ENCODE peak calls at places on chromosomes 5 and 9, in ten cellular contexts. One of them, this sample, is unnamed.

GRCh38 chr9:28762167-28762566 is 1188.9 kb upstream of the C9orf72 start:
- DNase-seq in fibroblast of lung: no peak
- DNase-seq in lower lobe of right lung: no peak
- DNase-seq in AG09309: no peak
- DNase-seq in PC-9: no peak
- DNase-seq in A549: no peak
- DNase-seq in cardiac muscle cell: no peak
- DNase-seq in endodermal cell: no peak
- DNase-seq in omental fat pad: no peak
- DNase-seq in choroid plexus epithelial cell: no peak
- DNase-seq in this sample: no peak

GRCh38 chr5:122408592-122409219 is 96.7 kb downstream of the SNCAIP start:
- DNase-seq in fibroblast of lung: peak
- DNase-seq in lower lobe of right lung: no peak
- DNase-seq in AG09309: no peak
- DNase-seq in PC-9: no peak
- DNase-seq in A549: no peak
- DNase-seq in cardiac muscle cell: no peak
- DNase-seq in endodermal cell: no peak
- DNase-seq in omental fat pad: no peak
- DNase-seq in choroid plexus epithelial cell: peak
- DNase-seq in this sample: no peak

GRCh38 chr5:176624916-176625315 is 5.4 kb downstream of the SNCB start:
- DNase-seq in fibroblast of lung: no peak
- DNase-seq in lower lobe of right lung: no peak
- DNase-seq in AG09309: no peak
- DNase-seq in PC-9: no peak
- DNase-seq in A549: no peak
- DNase-seq in cardiac muscle cell: no peak
- DNase-seq in endodermal cell: no peak
- DNase-seq in omental fat pad: no peak
- DNase-seq in choroid plexus epithelial cell: no peak
- DNase-seq in this sample: no peak

GRCh38 chr5:7714119-7714518 is 136.8 kb downstream of the CFAP90 start:
- DNase-seq in fibroblast of lung: peak
- DNase-seq in lower lobe of right lung: no peak
- DNase-seq in AG09309: no peak
- DNase-seq in PC-9: no peak
- DNase-seq in A549: no peak
- DNase-seq in cardiac muscle cell: no peak
- DNase-seq in endodermal cell: no peak
- DNase-seq in omental fat pad: no peak
- DNase-seq in choroid plexus epithelial cell: peak
- DNase-seq in this sample: no peak

GRCh38 chr5:133367413-133367812 is 244.9 kb downstream of the FSTL4 start:
- DNase-seq in fibroblast of lung: no peak
- DNase-seq in lower lobe of right lung: no peak
- DNase-seq in AG09309: no peak
- DNase-seq in PC-9: no peak
- DNase-seq in A549: no peak
- DNase-seq in cardiac muscle cell: no peak
- DNase-seq in endodermal cell: no peak
- DNase-seq in omental fat pad: no peak
- DNase-seq in choroid plexus epithelial cell: no peak
- DNase-seq in this sample: no peak

GRCh38 chr9:72132052-72132451 is 17.2 kb upstream of the GDA start:
- DNase-seq in fibroblast of lung: no peak
- DNase-seq in lower lobe of right lung: no peak
- DNase-seq in AG09309: no peak
- DNase-seq in PC-9: no peak
- DNase-seq in A549: no peak
- DNase-seq in cardiac muscle cell: no peak
- DNase-seq in endodermal cell: no peak
- DNase-seq in omental fat pad: no peak
- DNase-seq in choroid plexus epithelial cell: no peak
- DNase-seq in this sample: no peak

GRCh38 chr9:12849486-12850010 is 74.7 kb downstream of the LURAP1L start:
- DNase-seq in fibroblast of lung: no peak
- DNase-seq in lower lobe of right lung: no peak
- DNase-seq in AG09309: no peak
- DNase-seq in PC-9: no peak
- DNase-seq in A549: no peak
- DNase-seq in cardiac muscle cell: no peak
- DNase-seq in endodermal cell: no peak
- DNase-seq in omental fat pad: no peak
- DNase-seq in choroid plexus epithelial cell: no peak
- DNase-seq in this sample: peak

GRCh38 chr5:122882836-122883235 is 37.4 kb downstream of the SNX24 start:
- DNase-seq in fibroblast of lung: peak
- DNase-seq in lower lobe of right lung: no peak
- DNase-seq in AG09309: no peak
- DNase-seq in PC-9: no peak
- DNase-seq in A549: no peak
- DNase-seq in cardiac muscle cell: no peak
- DNase-seq in endodermal cell: no peak
- DNase-seq in omental fat pad: no peak
- DNase-seq in choroid plexus epithelial cell: peak
- DNase-seq in this sample: peak

GRCh38 chr9:131264231-131264630 is 12.1 kb downstream of the FAM78A start:
- DNase-seq in fibroblast of lung: no peak
- DNase-seq in lower lobe of right lung: no peak
- DNase-seq in AG09309: no peak
- DNase-seq in PC-9: no peak
- DNase-seq in A549: no peak
- DNase-seq in cardiac muscle cell: no peak
- DNase-seq in endodermal cell: peak
- DNase-seq in omental fat pad: no peak
- DNase-seq in choroid plexus epithelial cell: no peak
- DNase-seq in this sample: no peak

GRCh38 chr5:92402045-92402444 is 1018.9 kb upstream of the ARRDC3 start:
- DNase-seq in fibroblast of lung: peak
- DNase-seq in lower lobe of right lung: no peak
- DNase-seq in AG09309: no peak
- DNase-seq in PC-9: no peak
- DNase-seq in A549: no peak
- DNase-seq in cardiac muscle cell: no peak
- DNase-seq in endodermal cell: no peak
- DNase-seq in omental fat pad: no peak
- DNase-seq in choroid plexus epithelial cell: peak
- DNase-seq in this sample: peak

GRCh38 chr5:142441638-142442037 is 116.8 kb upstream of the SPRY4 start:
- DNase-seq in fibroblast of lung: no peak
- DNase-seq in lower lobe of right lung: no peak
- DNase-seq in AG09309: no peak
- DNase-seq in PC-9: no peak
- DNase-seq in A549: no peak
- DNase-seq in cardiac muscle cell: no peak
- DNase-seq in endodermal cell: no peak
- DNase-seq in omental fat pad: no peak
- DNase-seq in choroid plexus epithelial cell: peak
- DNase-seq in this sample: peak

GRCh38 chr5:134242146-134242545 is 16.3 kb upstream of the PPP2CA start:
- DNase-seq in fibroblast of lung: peak
- DNase-seq in lower lobe of right lung: no peak
- DNase-seq in AG09309: peak
- DNase-seq in PC-9: no peak
- DNase-seq in A549: no peak
- DNase-seq in cardiac muscle cell: no peak
- DNase-seq in endodermal cell: no peak
- DNase-seq in omental fat pad: no peak
- DNase-seq in choroid plexus epithelial cell: peak
- DNase-seq in this sample: peak

GRCh38 chr5:74625742-74626241 is 14.7 kb downstream of the ENC1 start:
- DNase-seq in fibroblast of lung: peak
- DNase-seq in lower lobe of right lung: no peak
- DNase-seq in AG09309: no peak
- DNase-seq in PC-9: no peak
- DNase-seq in A549: no peak
- DNase-seq in cardiac muscle cell: no peak
- DNase-seq in endodermal cell: peak
- DNase-seq in omental fat pad: no peak
- DNase-seq in choroid plexus epithelial cell: peak
- DNase-seq in this sample: no peak

GRCh38 chr5:61327761-61328753 is 4.0 kb upstream of the ZSWIM6 start:
- DNase-seq in fibroblast of lung: peak
- DNase-seq in lower lobe of right lung: no peak
- DNase-seq in AG09309: no peak
- DNase-seq in PC-9: no peak
- DNase-seq in A549: peak
- DNase-seq in cardiac muscle cell: no peak
- DNase-seq in endodermal cell: peak
- DNase-seq in omental fat pad: no peak
- DNase-seq in choroid plexus epithelial cell: peak
- DNase-seq in this sample: peak

GRCh38 chr5:179119415-179120170 is 59.4 kb downstream of the ZNF354C start:
- DNase-seq in fibroblast of lung: no peak
- DNase-seq in lower lobe of right lung: peak
- DNase-seq in AG09309: no peak
- DNase-seq in PC-9: no peak
- DNase-seq in A549: no peak
- DNase-seq in cardiac muscle cell: no peak
- DNase-seq in endodermal cell: peak
- DNase-seq in omental fat pad: no peak
- DNase-seq in choroid plexus epithelial cell: no peak
- DNase-seq in this sample: no peak

GRCh38 chr5:117110548-117110947 is 535.9 kb upstream of the SEMA6A start:
- DNase-seq in fibroblast of lung: no peak
- DNase-seq in lower lobe of right lung: no peak
- DNase-seq in AG09309: no peak
- DNase-seq in PC-9: no peak
- DNase-seq in A549: no peak
- DNase-seq in cardiac muscle cell: no peak
- DNase-seq in endodermal cell: no peak
- DNase-seq in omental fat pad: no peak
- DNase-seq in choroid plexus epithelial cell: no peak
- DNase-seq in this sample: no peak

GRCh38 chr5:138784590-138784989 is 31.4 kb downstream of the CTNNA1 start:
- DNase-seq in fibroblast of lung: peak
- DNase-seq in lower lobe of right lung: no peak
- DNase-seq in AG09309: no peak
- DNase-seq in PC-9: no peak
- DNase-seq in A549: no peak
- DNase-seq in cardiac muscle cell: no peak
- DNase-seq in endodermal cell: no peak
- DNase-seq in omental fat pad: no peak
- DNase-seq in choroid plexus epithelial cell: peak
- DNase-seq in this sample: peak

GRCh38 chr5:81579525-81579924 is 171.4 kb downstream of the SSBP2 start:
- DNase-seq in fibroblast of lung: no peak
- DNase-seq in lower lobe of right lung: no peak
- DNase-seq in AG09309: peak
- DNase-seq in PC-9: no peak
- DNase-seq in A549: no peak
- DNase-seq in cardiac muscle cell: no peak
- DNase-seq in endodermal cell: no peak
- DNase-seq in omental fat pad: no peak
- DNase-seq in choroid plexus epithelial cell: peak
- DNase-seq in this sample: peak

DNA sequence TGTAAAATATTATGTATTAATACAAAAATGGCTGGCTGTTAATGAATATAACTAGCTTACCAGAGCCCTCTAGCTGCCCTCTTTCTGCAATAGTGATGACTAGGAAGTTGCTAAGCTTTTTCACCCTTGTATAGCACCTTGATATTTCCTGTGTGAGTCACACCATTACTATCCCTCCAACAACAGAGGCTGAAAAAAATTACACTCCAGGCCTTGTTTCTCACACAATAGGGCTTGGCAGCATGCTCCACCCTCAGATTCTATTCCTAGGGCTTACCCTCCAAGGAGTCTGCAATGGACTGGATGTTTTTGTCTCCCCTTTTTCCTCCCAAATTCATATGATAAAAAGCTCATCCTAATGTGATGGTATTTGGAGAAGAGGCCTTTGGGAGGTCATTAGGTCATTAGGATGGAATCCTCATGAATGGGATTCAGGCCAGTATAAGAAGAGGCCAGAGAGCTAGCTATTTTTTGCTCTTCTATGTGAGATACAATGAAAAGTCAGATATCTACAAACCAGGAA is 184.6 kb upstream of the MAP1B start:
- DNase-seq in fibroblast of lung: peak
- DNase-seq in lower lobe of right lung: no peak
- DNase-seq in AG09309: no peak
- DNase-seq in PC-9: peak
- DNase-seq in A549: peak
- DNase-seq in cardiac muscle cell: no peak
- DNase-seq in endodermal cell: peak
- DNase-seq in omental fat pad: no peak
- DNase-seq in choroid plexus epithelial cell: peak
- DNase-seq in this sample: peak
- TF ChIP-seq CTCF in fibroblast of lung: peak
- TF ChIP-seq CTCF in lower lobe of right lung: no peak
- TF ChIP-seq CTCF in AG09309: peak
- TF ChIP-seq CTCF in PC-9: no peak
- TF ChIP-seq CTCF in A549: peak
- TF ChIP-seq CTCF in cardiac muscle cell: no peak
- TF ChIP-seq CTCF in endodermal cell: no peak
- TF ChIP-seq CTCF in omental fat pad: no peak
- TF ChIP-seq CTCF in choroid plexus epithelial cell: peak
- TF ChIP-seq CTCF in this sample: peak

GRCh38 chr9:98317134-98317857 is 61.8 kb upstream of the TBC1D2 start:
- DNase-seq in fibroblast of lung: peak
- DNase-seq in lower lobe of right lung: no peak
- DNase-seq in AG09309: peak
- DNase-seq in PC-9: no peak
- DNase-seq in A549: no peak
- DNase-seq in cardiac muscle cell: no peak
- DNase-seq in endodermal cell: no peak
- DNase-seq in omental fat pad: no peak
- DNase-seq in choroid plexus epithelial cell: peak
- DNase-seq in this sample: peak
- TF ChIP-seq CTCF in fibroblast of lung: no peak
- TF ChIP-seq CTCF in lower lobe of right lung: no peak
- TF ChIP-seq CTCF in AG09309: no peak
- TF ChIP-seq CTCF in PC-9: no peak
- TF ChIP-seq CTCF in A549: no peak
- TF ChIP-seq CTCF in cardiac muscle cell: no peak
- TF ChIP-seq CTCF in endodermal cell: no peak
- TF ChIP-seq CTCF in omental fat pad: no peak
- TF ChIP-seq CTCF in choroid plexus epithelial cell: no peak
- TF ChIP-seq CTCF in this sample: no peak

GRCh38 chr5:172334196-172334595 is 50.6 kb upstream of the UBTD2 start:
- DNase-seq in fibroblast of lung: no peak
- DNase-seq in lower lobe of right lung: no peak
- DNase-seq in AG09309: no peak
- DNase-seq in PC-9: no peak
- DNase-seq in A549: no peak
- DNase-seq in cardiac muscle cell: no peak
- DNase-seq in endodermal cell: peak
- DNase-seq in omental fat pad: no peak
- DNase-seq in choroid plexus epithelial cell: no peak
- DNase-seq in this sample: no peak
- TF ChIP-seq CTCF in fibroblast of lung: no peak
- TF ChIP-seq CTCF in lower lobe of right lung: no peak
- TF ChIP-seq CTCF in AG09309: peak
- TF ChIP-seq CTCF in PC-9: no peak
- TF ChIP-seq CTCF in A549: no peak
- TF ChIP-seq CTCF in cardiac muscle cell: no peak
- TF ChIP-seq CTCF in endodermal cell: peak
- TF ChIP-seq CTCF in omental fat pad: no peak
- TF ChIP-seq CTCF in choroid plexus epithelial cell: peak
- TF ChIP-seq CTCF in this sample: peak

GRCh38 chr5:169765597-169765996 is 128.5 kb downstream of the DOCK2 start:
- DNase-seq in fibroblast of lung: no peak
- DNase-seq in lower lobe of right lung: no peak
- DNase-seq in AG09309: no peak
- DNase-seq in PC-9: no peak
- DNase-seq in A549: no peak
- DNase-seq in cardiac muscle cell: no peak
- DNase-seq in endodermal cell: no peak
- DNase-seq in omental fat pad: no peak
- DNase-seq in choroid plexus epithelial cell: no peak
- DNase-seq in this sample: no peak
- TF ChIP-seq CTCF in fibroblast of lung: no peak
- TF ChIP-seq CTCF in lower lobe of right lung: no peak
- TF ChIP-seq CTCF in AG09309: no peak
- TF ChIP-seq CTCF in PC-9: no peak
- TF ChIP-seq CTCF in A549: no peak
- TF ChIP-seq CTCF in cardiac muscle cell: no peak
- TF ChIP-seq CTCF in endodermal cell: no peak
- TF ChIP-seq CTCF in omental fat pad: no peak
- TF ChIP-seq CTCF in choroid plexus epithelial cell: no peak
- TF ChIP-seq CTCF in this sample: no peak